ENCODE peak calls at places on chromosome 22, in four cellular contexts. I is stimulated activated CD8-positive, alpha-beta memory T cell treated with anti-CD3 and anti-CD28 coated beads, Interleukin-12 subunit alpha, Interleukin-12 subunit beta, amount 100 ng/mL, for 1 hour; Z is COLO829; J is NCI-H2107. P is an unnamed sample.

GRCh38 chr22:40799008-40799407 is 20.1 kb downstream of the SLC25A17 start:
- DNase-seq in I (no peak), Z (no peak), J (no peak), P (no peak)

GRCh38 chr22:35921777-35922176 is 106.8 kb downstream of the RBFOX2 start:
- DNase-seq in Z (peak; percentile 51), I (peak; percentile 1), J (no peak), P (no peak)

GRCh38 chr22:41181349-41182241 is 23.5 kb upstream of the L3MBTL2 start:
- DNase-seq in J (no peak), Z (no peak), I (no peak), P (no peak)

GRCh38 chr22:50505776-50506610 is 1.5 kb downstream of the LMF2 start:
- DNase-seq in J (no peak), I (no peak), Z (no peak), P (no peak)

GRCh38 chr22:37148031-37148651 is 1.6 kb downstream of the IL2RB start:
- DNase-seq in Z (no peak), I (no peak), J (no peak), P (no peak)

GRCh38 chr22:49439373-49439772 is 388.3 kb downstream of the BRD1 start:
- DNase-seq in J (no peak), I (no peak), Z (no peak), P (no peak)

GRCh38 chr22:19117111-19117512 is 5.1 kb downstream of the DGCR2 start:
- DNase-seq in I (no peak), J (no peak), Z (no peak), P (no peak)

GRCh38 chr22:32042924-32043323 is at the start of gene SLC5A1:
- DNase-seq in I (no peak), Z (no peak), J (peak; percentile 65), P (no peak)

GRCh38 chr22:46113910-46114517 is 36.3 kb upstream of the PPARA start:
- DNase-seq in J (no peak), Z (no peak), I (no peak), P (no peak)

GRCh38 chr22:49583886-49584505 is 243.7 kb downstream of the BRD1 start:
- DNase-seq in Z (no peak), J (peak; percentile 12), I (no peak), P (no peak)

GRCh38 chr22:49658902-49659280 is 168.8 kb downstream of the BRD1 start:
- DNase-seq in J (peak; percentile 59), Z (no peak), I (no peak), P (no peak)

GRCh38 chr22:38040953-38041759 is 16.0 kb upstream of the PICK1 start:
- DNase-seq in I (no peak), Z (no peak), J (no peak), P (no peak)